ENCODE peak calls at places on chromosomes 16 and 17, in seven cellular contexts. One of them, this sample, is unnamed.

GRCh38 chr17:79420318-79421243 is 190.3 kb downstream of the RBFOX3 start:
- DNase-seq in activated CD8-positive, alpha-beta T cell treated with anti-CD3 and anti-CD28 coated beads for 36 hours: peak
- DNase-seq in thoracic aorta: no peak
- DNase-seq in HCT116: peak
- DNase-seq in GM20000: peak
- DNase-seq in HepG2: no peak
- DNase-seq in heart right ventricle: no peak
- DNase-seq in this sample: peak

GRCh38 chr16:84941916-84942315 is 69.4 kb downstream of the ZDHHC7 start:
- DNase-seq in activated CD8-positive, alpha-beta T cell treated with anti-CD3 and anti-CD28 coated beads for 36 hours: no peak
- DNase-seq in thoracic aorta: no peak
- DNase-seq in HCT116: no peak
- DNase-seq in GM20000: no peak
- DNase-seq in HepG2: no peak
- DNase-seq in heart right ventricle: no peak
- DNase-seq in this sample: no peak

GRCh38 chr16:87319997-87320491 is 2.9 kb upstream of the C16orf95 start:
- DNase-seq in activated CD8-positive, alpha-beta T cell treated with anti-CD3 and anti-CD28 coated beads for 36 hours: no peak
- DNase-seq in thoracic aorta: no peak
- DNase-seq in HCT116: no peak
- DNase-seq in GM20000: no peak
- DNase-seq in HepG2: no peak
- DNase-seq in heart right ventricle: no peak
- DNase-seq in this sample: no peak

GRCh38 chr16:56478228-56479049 is 27.1 kb downstream of the OGFOD1 start:
- DNase-seq in activated CD8-positive, alpha-beta T cell treated with anti-CD3 and anti-CD28 coated beads for 36 hours: peak
- DNase-seq in thoracic aorta: no peak
- DNase-seq in HCT116: no peak
- DNase-seq in GM20000: no peak
- DNase-seq in HepG2: no peak
- DNase-seq in heart right ventricle: no peak
- DNase-seq in this sample: no peak

GRCh38 chr16:48172682-48173081 is 16.9 kb upstream of the ABCC12 start:
- DNase-seq in activated CD8-positive, alpha-beta T cell treated with anti-CD3 and anti-CD28 coated beads for 36 hours: no peak
- DNase-seq in thoracic aorta: no peak
- DNase-seq in HCT116: no peak
- DNase-seq in GM20000: no peak
- DNase-seq in HepG2: peak
- DNase-seq in heart right ventricle: no peak
- DNase-seq in this sample: no peak

GRCh38 chr17:79985951-79986391 is 49.7 kb downstream of the TBC1D16 start:
- DNase-seq in activated CD8-positive, alpha-beta T cell treated with anti-CD3 and anti-CD28 coated beads for 36 hours: no peak
- DNase-seq in thoracic aorta: no peak
- DNase-seq in HCT116: no peak
- DNase-seq in GM20000: no peak
- DNase-seq in HepG2: no peak
- DNase-seq in heart right ventricle: no peak
- DNase-seq in this sample: no peak

GRCh38 chr16:85698459-85699223 is 9.9 kb upstream of the GINS2 start:
- DNase-seq in activated CD8-positive, alpha-beta T cell treated with anti-CD3 and anti-CD28 coated beads for 36 hours: no peak
- DNase-seq in thoracic aorta: no peak
- DNase-seq in HCT116: no peak
- DNase-seq in GM20000: no peak
- DNase-seq in HepG2: no peak
- DNase-seq in heart right ventricle: no peak
- DNase-seq in this sample: no peak

GRCh38 chr17:41717408-41718286 is 5.5 kb downstream of the GAST start:
- DNase-seq in activated CD8-positive, alpha-beta T cell treated with anti-CD3 and anti-CD28 coated beads for 36 hours: peak
- DNase-seq in thoracic aorta: no peak
- DNase-seq in HCT116: no peak
- DNase-seq in GM20000: no peak
- DNase-seq in HepG2: no peak
- DNase-seq in heart right ventricle: no peak
- DNase-seq in this sample: no peak

GRCh38 chr17:30236807-30237206 is 1.3 kb upstream of the SLC6A4 start:
- DNase-seq in activated CD8-positive, alpha-beta T cell treated with anti-CD3 and anti-CD28 coated beads for 36 hours: peak
- DNase-seq in thoracic aorta: peak
- DNase-seq in HCT116: peak
- DNase-seq in GM20000: peak
- DNase-seq in HepG2: peak
- DNase-seq in heart right ventricle: peak
- DNase-seq in this sample: peak

GRCh38 chr17:3990391-3991127 is 26.3 kb upstream of the ATP2A3 start:
- DNase-seq in activated CD8-positive, alpha-beta T cell treated with anti-CD3 and anti-CD28 coated beads for 36 hours: no peak
- DNase-seq in thoracic aorta: no peak
- DNase-seq in HCT116: no peak
- DNase-seq in GM20000: no peak
- DNase-seq in HepG2: no peak
- DNase-seq in heart right ventricle: no peak
- DNase-seq in this sample: no peak

GRCh38 chr17:6524520-6524919 is 31.8 kb downstream of the PITPNM3 start:
- DNase-seq in activated CD8-positive, alpha-beta T cell treated with anti-CD3 and anti-CD28 coated beads for 36 hours: no peak
- DNase-seq in thoracic aorta: no peak
- DNase-seq in HCT116: peak
- DNase-seq in GM20000: no peak
- DNase-seq in HepG2: no peak
- DNase-seq in heart right ventricle: no peak
- DNase-seq in this sample: no peak

GRCh38 chr17:41870097-41870496 is 4.9 kb upstream of the KLHL11 start:
- DNase-seq in activated CD8-positive, alpha-beta T cell treated with anti-CD3 and anti-CD28 coated beads for 36 hours: no peak
- DNase-seq in thoracic aorta: no peak
- DNase-seq in HCT116: no peak
- DNase-seq in GM20000: no peak
- DNase-seq in HepG2: no peak
- DNase-seq in heart right ventricle: no peak
- DNase-seq in this sample: no peak

GRCh38 chr17:10557422-10557821 is 8.0 kb upstream of the MYH2 start:
- DNase-seq in activated CD8-positive, alpha-beta T cell treated with anti-CD3 and anti-CD28 coated beads for 36 hours: no peak
- DNase-seq in thoracic aorta: no peak
- DNase-seq in HCT116: no peak
- DNase-seq in GM20000: no peak
- DNase-seq in HepG2: no peak
- DNase-seq in heart right ventricle: no peak
- DNase-seq in this sample: no peak

GRCh38 chr17:61495161-61495857 is 43.1 kb downstream of the TBX4 start:
- DNase-seq in activated CD8-positive, alpha-beta T cell treated with anti-CD3 and anti-CD28 coated beads for 36 hours: peak
- DNase-seq in thoracic aorta: no peak
- DNase-seq in HCT116: peak
- DNase-seq in GM20000: no peak
- DNase-seq in HepG2: no peak
- DNase-seq in heart right ventricle: no peak
- DNase-seq in this sample: no peak

GRCh38 chr16:77961811-77962210 is 60.5 kb upstream of the CLEC3A start:
- DNase-seq in activated CD8-positive, alpha-beta T cell treated with anti-CD3 and anti-CD28 coated beads for 36 hours: no peak
- DNase-seq in thoracic aorta: no peak
- DNase-seq in HCT116: no peak
- DNase-seq in GM20000: no peak
- DNase-seq in HepG2: no peak
- DNase-seq in heart right ventricle: no peak
- DNase-seq in this sample: no peak

GRCh38 chr17:56834380-56835258 is 668 bp downstream of the DGKE start:
- DNase-seq in activated CD8-positive, alpha-beta T cell treated with anti-CD3 and anti-CD28 coated beads for 36 hours: peak
- DNase-seq in thoracic aorta: no peak
- DNase-seq in HCT116: no peak
- DNase-seq in GM20000: peak
- DNase-seq in HepG2: peak
- DNase-seq in heart right ventricle: peak
- DNase-seq in this sample: peak

GRCh38 chr16:56356276-56357241 is 68.8 kb downstream of the AMFR start:
- DNase-seq in activated CD8-positive, alpha-beta T cell treated with anti-CD3 and anti-CD28 coated beads for 36 hours: peak
- DNase-seq in thoracic aorta: no peak
- DNase-seq in HCT116: peak
- DNase-seq in GM20000: peak
- DNase-seq in HepG2: peak
- DNase-seq in heart right ventricle: peak
- DNase-seq in this sample: peak

GRCh38 chr17:13176436-13176835 is 158.6 kb upstream of the ELAC2 start:
- DNase-seq in activated CD8-positive, alpha-beta T cell treated with anti-CD3 and anti-CD28 coated beads for 36 hours: no peak
- DNase-seq in thoracic aorta: no peak
- DNase-seq in HCT116: no peak
- DNase-seq in GM20000: no peak
- DNase-seq in HepG2: no peak
- DNase-seq in heart right ventricle: no peak
- DNase-seq in this sample: no peak

GRCh38 chr17:63124536-63124935 is 158.5 kb downstream of the TANC2 start:
- DNase-seq in activated CD8-positive, alpha-beta T cell treated with anti-CD3 and anti-CD28 coated beads for 36 hours: no peak
- DNase-seq in thoracic aorta: no peak
- DNase-seq in HCT116: no peak
- DNase-seq in GM20000: no peak
- DNase-seq in HepG2: no peak
- DNase-seq in heart right ventricle: no peak
- DNase-seq in this sample: no peak

GRCh38 chr17:61647044-61647443 is 56.0 kb upstream of the NACA2 start:
- DNase-seq in activated CD8-positive, alpha-beta T cell treated with anti-CD3 and anti-CD28 coated beads for 36 hours: no peak
- DNase-seq in thoracic aorta: no peak
- DNase-seq in HCT116: no peak
- DNase-seq in GM20000: no peak
- DNase-seq in HepG2: no peak
- DNase-seq in heart right ventricle: no peak
- DNase-seq in this sample: no peak

GRCh38 chr17:34667656-34668055 is 88.3 kb downstream of the TMEM132E start:
- DNase-seq in activated CD8-positive, alpha-beta T cell treated with anti-CD3 and anti-CD28 coated beads for 36 hours: no peak
- DNase-seq in thoracic aorta: no peak
- DNase-seq in HCT116: no peak
- DNase-seq in GM20000: no peak
- DNase-seq in HepG2: no peak
- DNase-seq in heart right ventricle: no peak
- DNase-seq in this sample: no peak

GRCh38 chr17:66625321-66625767 is 209.6 kb upstream of the CACNG5 start:
- DNase-seq in activated CD8-positive, alpha-beta T cell treated with anti-CD3 and anti-CD28 coated beads for 36 hours: no peak
- DNase-seq in thoracic aorta: no peak
- DNase-seq in HCT116: peak
- DNase-seq in GM20000: no peak
- DNase-seq in HepG2: peak
- DNase-seq in heart right ventricle: no peak
- DNase-seq in this sample: no peak
- TF ChIP-seq CTCF in activated CD8-positive, alpha-beta T cell treated with anti-CD3 and anti-CD28 coated beads for 36 hours: no peak
- TF ChIP-seq CTCF in thoracic aorta: peak
- TF ChIP-seq CTCF in HCT116: peak
- TF ChIP-seq CTCF in GM20000: no peak
- TF ChIP-seq CTCF in HepG2: peak
- TF ChIP-seq CTCF in heart right ventricle: peak
- TF ChIP-seq CTCF in this sample: no peak

GRCh38 chr16:83402160-83402794 is 405.5 kb upstream of the HSBP1 start:
- DNase-seq in activated CD8-positive, alpha-beta T cell treated with anti-CD3 and anti-CD28 coated beads for 36 hours: peak
- DNase-seq in thoracic aorta: no peak
- DNase-seq in HCT116: no peak
- DNase-seq in GM20000: no peak
- DNase-seq in HepG2: no peak
- DNase-seq in heart right ventricle: no peak
- DNase-seq in this sample: no peak
- TF ChIP-seq CTCF in activated CD8-positive, alpha-beta T cell treated with anti-CD3 and anti-CD28 coated beads for 36 hours: no peak
- TF ChIP-seq CTCF in thoracic aorta: no peak
- TF ChIP-seq CTCF in HCT116: no peak
- TF ChIP-seq CTCF in GM20000: no peak
- TF ChIP-seq CTCF in HepG2: no peak
- TF ChIP-seq CTCF in heart right ventricle: no peak
- TF ChIP-seq CTCF in this sample: no peak

DNA sequence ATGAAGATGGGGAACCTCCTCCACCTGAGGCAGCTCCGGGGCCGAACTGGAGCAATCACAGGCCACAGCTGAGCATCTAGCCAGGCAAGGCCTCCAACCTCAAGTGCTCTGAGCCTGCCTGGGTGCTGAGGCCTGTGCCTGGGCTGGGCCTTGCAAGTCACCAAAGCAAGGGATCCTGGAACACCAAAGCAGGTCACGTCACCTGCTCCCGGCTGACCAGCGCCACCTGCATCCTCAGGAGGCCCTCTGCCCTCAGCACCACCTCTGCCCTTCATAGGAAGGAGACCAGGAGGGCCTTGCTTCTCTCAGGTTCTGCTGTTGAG is 68.0 kb downstream of the SMPD3 start:
- DNase-seq in activated CD8-positive, alpha-beta T cell treated with anti-CD3 and anti-CD28 coated beads for 36 hours: no peak
- DNase-seq in thoracic aorta: no peak
- DNase-seq in HCT116: no peak
- DNase-seq in GM20000: no peak
- DNase-seq in HepG2: no peak
- DNase-seq in heart right ventricle: no peak
- DNase-seq in this sample: no peak
- TF ChIP-seq CTCF in activated CD8-positive, alpha-beta T cell treated with anti-CD3 and anti-CD28 coated beads for 36 hours: no peak
- TF ChIP-seq CTCF in thoracic aorta: no peak
- TF ChIP-seq CTCF in HCT116: no peak
- TF ChIP-seq CTCF in GM20000: no peak
- TF ChIP-seq CTCF in HepG2: peak
- TF ChIP-seq CTCF in heart right ventricle: no peak
- TF ChIP-seq CTCF in this sample: no peak

DNA sequence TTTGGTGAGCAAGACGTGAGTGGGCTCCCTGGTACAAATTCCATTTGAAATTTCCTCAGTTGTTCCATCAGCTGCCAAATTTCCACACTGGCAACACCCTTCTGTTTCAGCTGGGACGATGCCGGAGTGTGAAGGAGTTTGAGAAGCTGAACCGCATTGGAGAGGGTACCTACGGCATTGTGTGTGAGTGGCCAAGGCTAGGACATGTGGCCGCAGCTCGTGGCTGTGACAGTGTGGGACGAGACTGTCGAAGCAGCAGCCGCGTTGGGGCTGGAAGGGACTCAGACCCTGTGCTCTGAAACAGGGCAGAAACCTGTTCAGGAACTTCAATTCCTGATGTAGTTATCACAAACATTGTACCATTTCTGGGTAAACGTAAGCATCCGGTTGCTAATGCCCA is 2.7 kb downstream of the CDK10 start:
- DNase-seq in activated CD8-positive, alpha-beta T cell treated with anti-CD3 and anti-CD28 coated beads for 36 hours: no peak
- DNase-seq in thoracic aorta: no peak
- DNase-seq in HCT116: no peak
- DNase-seq in GM20000: no peak
- DNase-seq in HepG2: no peak
- DNase-seq in heart right ventricle: no peak
- DNase-seq in this sample: no peak
- TF ChIP-seq CTCF in activated CD8-positive, alpha-beta T cell treated with anti-CD3 and anti-CD28 coated beads for 36 hours: no peak
- TF ChIP-seq CTCF in thoracic aorta: no peak
- TF ChIP-seq CTCF in HCT116: no peak
- TF ChIP-seq CTCF in GM20000: no peak
- TF ChIP-seq CTCF in HepG2: no peak
- TF ChIP-seq CTCF in heart right ventricle: no peak
- TF ChIP-seq CTCF in this sample: no peak